ENCODE peak calls at places on chromosomes 16 and 17, in five cellular contexts. One of them, this sample, is unnamed. For H3K9me3 and H3K4me1, the result is how much of the 10 kb centered on the place peaks cover.

GRCh38 chr17:65190467-65191095 is 53.4 kb downstream of the RGS9 start:
- DNase-seq in CD8-positive, alpha-beta memory T cell: no peak
- DNase-seq in tibial nerve: no peak
- DNase-seq in CD4-positive, alpha-beta memory T cell: no peak
- DNase-seq in tibial artery: no peak
- DNase-seq in this sample: no peak

GRCh38 chr16:19542138-19542821 is 13.2 kb upstream of the VPS35L start:
- DNase-seq in CD8-positive, alpha-beta memory T cell: no peak
- DNase-seq in tibial nerve: no peak
- DNase-seq in CD4-positive, alpha-beta memory T cell: no peak
- DNase-seq in tibial artery: no peak
- DNase-seq in this sample: no peak

GRCh38 chr16:85202631-85203461 is 90.6 kb upstream of the CIBAR2 start:
- DNase-seq in CD8-positive, alpha-beta memory T cell: no peak
- DNase-seq in tibial nerve: peak
- DNase-seq in CD4-positive, alpha-beta memory T cell: no peak
- DNase-seq in tibial artery: peak
- DNase-seq in this sample: no peak

GRCh38 chr17:32361270-32361669 is 11.3 kb downstream of the ZNF207 start:
- DNase-seq in CD8-positive, alpha-beta memory T cell: no peak
- DNase-seq in tibial nerve: no peak
- DNase-seq in CD4-positive, alpha-beta memory T cell: no peak
- DNase-seq in tibial artery: no peak
- DNase-seq in this sample: no peak

GRCh38 chr17:38751144-38751802 is 1.3 kb upstream of the PSMB3 start:
- DNase-seq in CD8-positive, alpha-beta memory T cell: no peak
- DNase-seq in tibial nerve: no peak
- DNase-seq in CD4-positive, alpha-beta memory T cell: no peak
- DNase-seq in tibial artery: no peak
- DNase-seq in this sample: no peak

GRCh38 chr16:396605-397004 is 394 bp upstream of the NME4 start:
- DNase-seq in CD8-positive, alpha-beta memory T cell: no peak
- DNase-seq in tibial nerve: no peak
- DNase-seq in CD4-positive, alpha-beta memory T cell: no peak
- DNase-seq in tibial artery: peak
- DNase-seq in this sample: peak

GRCh38 chr17:13419676-13420075 is 182.1 kb downstream of the HS3ST3A1 start:
- DNase-seq in CD8-positive, alpha-beta memory T cell: no peak
- DNase-seq in tibial nerve: no peak
- DNase-seq in CD4-positive, alpha-beta memory T cell: no peak
- DNase-seq in tibial artery: no peak
- DNase-seq in this sample: no peak

GRCh38 chr17:17041018-17041521 is 1.2 kb upstream of the MPRIP start:
- DNase-seq in CD8-positive, alpha-beta memory T cell: no peak
- DNase-seq in tibial nerve: no peak
- DNase-seq in CD4-positive, alpha-beta memory T cell: no peak
- DNase-seq in tibial artery: peak
- DNase-seq in this sample: no peak

GRCh38 chr17:48246623-48247022 is 139.1 kb downstream of the SNX11 start:
- DNase-seq in CD8-positive, alpha-beta memory T cell: no peak
- DNase-seq in tibial nerve: no peak
- DNase-seq in CD4-positive, alpha-beta memory T cell: no peak
- DNase-seq in tibial artery: no peak
- DNase-seq in this sample: no peak

GRCh38 chr16:4200781-4201137 is 41.1 kb downstream of the SRL start:
- DNase-seq in CD8-positive, alpha-beta memory T cell: no peak
- DNase-seq in tibial nerve: no peak
- DNase-seq in CD4-positive, alpha-beta memory T cell: no peak
- DNase-seq in tibial artery: no peak
- DNase-seq in this sample: no peak

GRCh38 chr16:59046335-59046734 is 312.2 kb upstream of the GOT2 start:
- DNase-seq in CD8-positive, alpha-beta memory T cell: no peak
- DNase-seq in tibial nerve: no peak
- DNase-seq in CD4-positive, alpha-beta memory T cell: no peak
- DNase-seq in tibial artery: no peak
- DNase-seq in this sample: no peak

GRCh38 chr17:33291248-33292183 is 1.6 kb downstream of the ASIC2 start:
- DNase-seq in CD8-positive, alpha-beta memory T cell: no peak
- DNase-seq in tibial nerve: no peak
- DNase-seq in CD4-positive, alpha-beta memory T cell: no peak
- DNase-seq in tibial artery: no peak
- DNase-seq in this sample: no peak

GRCh38 chr17:67891481-67892119 is 66.3 kb downstream of the BPTF start:
- DNase-seq in CD8-positive, alpha-beta memory T cell: no peak
- DNase-seq in tibial nerve: no peak
- DNase-seq in CD4-positive, alpha-beta memory T cell: no peak
- DNase-seq in tibial artery: no peak
- DNase-seq in this sample: no peak

GRCh38 chr17:32673964-32674363 is 187.2 kb downstream of the CDK5R1 start:
- DNase-seq in CD8-positive, alpha-beta memory T cell: no peak
- DNase-seq in tibial nerve: no peak
- DNase-seq in CD4-positive, alpha-beta memory T cell: no peak
- DNase-seq in tibial artery: no peak
- DNase-seq in this sample: no peak

GRCh38 chr16:11251525-11252481 is 4.2 kb downstream of the SOCS1 start:
- DNase-seq in CD8-positive, alpha-beta memory T cell: peak
- DNase-seq in tibial nerve: no peak
- DNase-seq in CD4-positive, alpha-beta memory T cell: peak
- DNase-seq in tibial artery: no peak
- DNase-seq in this sample: peak

GRCh38 chr17:8532021-8532420 is 96.3 kb downstream of the NDEL1 start:
- DNase-seq in CD8-positive, alpha-beta memory T cell: no peak
- DNase-seq in tibial nerve: no peak
- DNase-seq in CD4-positive, alpha-beta memory T cell: no peak
- DNase-seq in tibial artery: no peak
- DNase-seq in this sample: no peak

GRCh38 chr17:42045719-42046118 is 4.7 kb downstream of the C17orf113 start:
- DNase-seq in CD8-positive, alpha-beta memory T cell: no peak
- DNase-seq in tibial nerve: no peak
- DNase-seq in CD4-positive, alpha-beta memory T cell: no peak
- DNase-seq in tibial artery: no peak
- DNase-seq in this sample: no peak

GRCh38 chr17:48259710-48260291 is 152.2 kb downstream of the SNX11 start:
- DNase-seq in CD8-positive, alpha-beta memory T cell: no peak
- DNase-seq in tibial nerve: no peak
- DNase-seq in CD4-positive, alpha-beta memory T cell: no peak
- DNase-seq in tibial artery: no peak
- DNase-seq in this sample: no peak

GRCh38 chr17:79500738-79501533 is 109.9 kb downstream of the RBFOX3 start:
- DNase-seq in CD8-positive, alpha-beta memory T cell: no peak
- DNase-seq in tibial nerve: no peak
- DNase-seq in CD4-positive, alpha-beta memory T cell: no peak
- DNase-seq in tibial artery: no peak
- DNase-seq in this sample: no peak

GRCh38 chr16:84498859-84499620 is 5.4 kb downstream of the MEAK7 start:
- DNase-seq in CD8-positive, alpha-beta memory T cell: no peak
- DNase-seq in tibial nerve: no peak
- DNase-seq in CD4-positive, alpha-beta memory T cell: no peak
- DNase-seq in tibial artery: peak
- DNase-seq in this sample: no peak

GRCh38 chr16:11407047-11407982 is 62.1 kb downstream of the RMI2 start:
- DNase-seq in CD8-positive, alpha-beta memory T cell: peak
- DNase-seq in tibial nerve: peak
- DNase-seq in CD4-positive, alpha-beta memory T cell: peak
- DNase-seq in tibial artery: peak
- DNase-seq in this sample: peak

GRCh38 chr16:10827691-10828341 is 9.2 kb upstream of the TVP23A start:
- DNase-seq in CD8-positive, alpha-beta memory T cell: no peak
- DNase-seq in tibial nerve: peak
- DNase-seq in CD4-positive, alpha-beta memory T cell: no peak
- DNase-seq in tibial artery: peak
- DNase-seq in this sample: no peak

GRCh38 chr17:1783834-1784611 is 22.2 kb downstream of the SERPINF1 start:
- DNase-seq in CD8-positive, alpha-beta memory T cell: no peak
- DNase-seq in tibial nerve: peak
- DNase-seq in CD4-positive, alpha-beta memory T cell: peak
- DNase-seq in tibial artery: peak
- DNase-seq in this sample: peak

GRCh38 chr16:3454631-3455147 is 11.2 kb downstream of the NAA60 start:
- DNase-seq in CD8-positive, alpha-beta memory T cell: no peak
- DNase-seq in tibial nerve: no peak
- DNase-seq in CD4-positive, alpha-beta memory T cell: no peak
- DNase-seq in tibial artery: no peak
- DNase-seq in this sample: no peak

GRCh38 chr16:86051376-86052114 is 152.6 kb downstream of the IRF8 start:
- DNase-seq in CD8-positive, alpha-beta memory T cell: no peak
- DNase-seq in tibial nerve: no peak
- DNase-seq in CD4-positive, alpha-beta memory T cell: no peak
- DNase-seq in tibial artery: no peak
- DNase-seq in this sample: no peak

GRCh38 chr16:28063611-28064061 is at the start of gene GSG1L:
- DNase-seq in CD8-positive, alpha-beta memory T cell: no peak
- DNase-seq in tibial nerve: no peak
- DNase-seq in CD4-positive, alpha-beta memory T cell: no peak
- DNase-seq in tibial artery: no peak
- DNase-seq in this sample: no peak

GRCh38 chr16:73396556-73396955 is 348.6 kb upstream of the ZFHX3 start:
- DNase-seq in CD8-positive, alpha-beta memory T cell: no peak
- DNase-seq in tibial nerve: no peak
- DNase-seq in CD4-positive, alpha-beta memory T cell: no peak
- DNase-seq in tibial artery: no peak
- DNase-seq in this sample: no peak

GRCh38 chr17:82215095-82215971 is 2.7 kb upstream of the CCDC57 start:
- DNase-seq in CD8-positive, alpha-beta memory T cell: no peak
- DNase-seq in tibial nerve: no peak
- DNase-seq in CD4-positive, alpha-beta memory T cell: no peak
- DNase-seq in tibial artery: no peak
- DNase-seq in this sample: no peak

GRCh38 chr16:17773698-17774101 is 302.9 kb upstream of the XYLT1 start:
- DNase-seq in CD8-positive, alpha-beta memory T cell: no peak
- DNase-seq in tibial nerve: peak
- DNase-seq in CD4-positive, alpha-beta memory T cell: no peak
- DNase-seq in tibial artery: no peak
- DNase-seq in this sample: no peak

GRCh38 chr16:12423151-12423550 is 380.5 kb downstream of the CPPED1 start:
- DNase-seq in CD8-positive, alpha-beta memory T cell: no peak
- DNase-seq in tibial nerve: no peak
- DNase-seq in CD4-positive, alpha-beta memory T cell: no peak
- DNase-seq in tibial artery: no peak
- DNase-seq in this sample: no peak

GRCh38 chr16:72847187-72848044 is 200.5 kb downstream of the ZFHX3 start:
- DNase-seq in CD8-positive, alpha-beta memory T cell: no peak
- DNase-seq in tibial nerve: no peak
- DNase-seq in CD4-positive, alpha-beta memory T cell: no peak
- DNase-seq in tibial artery: no peak
- DNase-seq in this sample: peak

GRCh38 chr17:65674246-65675045 is 113.0 kb upstream of the AXIN2 start:
- DNase-seq in CD8-positive, alpha-beta memory T cell: no peak
- DNase-seq in tibial nerve: no peak
- DNase-seq in CD4-positive, alpha-beta memory T cell: no peak
- DNase-seq in tibial artery: no peak
- DNase-seq in this sample: no peak

GRCh38 chr17:72134560-72135399 is 14.0 kb downstream of the SOX9 start:
- DNase-seq in CD8-positive, alpha-beta memory T cell: no peak
- DNase-seq in tibial nerve: no peak
- DNase-seq in CD4-positive, alpha-beta memory T cell: no peak
- DNase-seq in tibial artery: no peak
- DNase-seq in this sample: no peak

GRCh38 chr16:35221482-35222185 is 1762.2 kb downstream of the TP53TG3F start:
- DNase-seq in CD8-positive, alpha-beta memory T cell: no peak
- DNase-seq in tibial nerve: no peak
- DNase-seq in CD4-positive, alpha-beta memory T cell: no peak
- DNase-seq in tibial artery: no peak
- DNase-seq in this sample: no peak
- H3K9me3 ChIP-seq in CD8-positive, alpha-beta memory T cell: under half
- H3K9me3 ChIP-seq in tibial nerve: under half
- H3K9me3 ChIP-seq in CD4-positive, alpha-beta memory T cell: under half
- H3K9me3 ChIP-seq in tibial artery: under half
- H3K9me3 ChIP-seq in this sample: under half

DNA sequence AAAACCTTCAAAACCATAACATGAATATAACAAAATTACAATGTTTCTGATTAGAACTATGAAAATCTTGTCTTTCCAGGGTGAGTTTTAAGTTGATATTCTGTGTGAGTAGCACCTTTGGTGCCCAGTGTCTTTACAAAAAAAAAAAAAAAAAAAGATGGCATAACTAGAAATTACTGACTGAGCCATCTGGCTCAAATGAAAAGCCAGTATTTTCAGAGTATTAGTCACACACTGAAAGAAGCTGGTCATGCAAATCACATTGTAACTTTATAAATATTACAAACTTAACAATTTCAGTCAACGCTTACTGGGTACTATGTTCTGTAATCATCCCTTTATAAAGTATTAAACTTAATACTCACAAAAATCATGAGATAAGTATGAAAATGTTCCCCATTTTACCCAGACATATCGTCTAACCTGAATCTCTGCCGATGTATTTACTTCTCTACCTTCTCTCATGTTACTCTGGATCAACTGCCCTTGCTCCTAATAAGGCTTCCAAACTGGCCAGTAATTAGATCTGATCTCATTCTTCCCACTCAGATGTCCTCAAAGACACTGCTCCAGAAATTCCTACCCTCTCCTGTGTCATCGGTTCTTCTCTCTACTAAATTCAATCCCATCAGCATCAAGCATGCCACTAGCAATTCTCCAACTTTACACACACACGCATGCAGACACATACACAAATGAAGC is 25.4 kb downstream of the UBE2G1 start:
- DNase-seq in CD8-positive, alpha-beta memory T cell: no peak
- DNase-seq in tibial nerve: no peak
- DNase-seq in CD4-positive, alpha-beta memory T cell: no peak
- DNase-seq in tibial artery: no peak
- DNase-seq in this sample: no peak
- H3K27ac ChIP-seq in CD8-positive, alpha-beta memory T cell: no peak
- H3K27ac ChIP-seq in tibial nerve: no peak
- H3K27ac ChIP-seq in CD4-positive, alpha-beta memory T cell: no peak
- H3K27ac ChIP-seq in tibial artery: no peak
- H3K27ac ChIP-seq in this sample: peak

DNA sequence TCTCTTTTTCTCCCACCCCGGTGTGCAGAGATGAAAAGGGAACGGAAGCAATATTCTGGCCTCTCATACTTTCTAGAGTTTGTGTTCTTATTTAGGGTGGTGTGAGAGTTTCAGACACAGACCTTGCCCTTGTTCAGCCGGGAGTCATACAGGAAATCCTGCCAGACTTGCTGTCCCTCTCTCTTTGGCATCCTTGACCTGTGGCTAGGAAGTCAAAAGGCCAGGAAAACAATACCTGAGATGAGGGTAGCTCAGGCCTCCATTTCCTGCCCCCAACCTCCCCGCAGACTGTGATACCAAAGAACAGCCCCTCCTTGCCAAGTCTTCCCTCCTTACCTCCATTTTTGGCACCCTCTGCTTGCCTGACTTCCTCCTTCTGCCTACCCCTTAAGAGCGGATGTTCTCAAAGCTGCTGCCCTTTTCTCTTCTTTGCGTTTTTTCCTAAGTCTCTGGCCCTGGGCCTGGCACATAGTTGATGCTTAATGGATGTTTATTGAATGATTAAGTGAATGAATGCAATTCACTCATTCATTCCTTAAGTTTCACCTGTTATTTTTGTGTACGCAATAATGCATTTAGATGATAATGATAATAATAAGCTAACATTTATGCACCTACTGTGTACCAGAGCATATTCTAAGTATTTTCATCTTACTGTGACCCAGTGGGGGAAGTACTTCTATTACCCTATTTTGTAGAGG is 4.6 kb downstream of the CCL5 start:
- DNase-seq in CD8-positive, alpha-beta memory T cell: no peak
- DNase-seq in tibial nerve: no peak
- DNase-seq in CD4-positive, alpha-beta memory T cell: no peak
- DNase-seq in tibial artery: no peak
- DNase-seq in this sample: no peak
- H3K4me1 ChIP-seq in CD8-positive, alpha-beta memory T cell: under half
- H3K4me1 ChIP-seq in tibial nerve: under half
- H3K4me1 ChIP-seq in CD4-positive, alpha-beta memory T cell: under half
- H3K4me1 ChIP-seq in tibial artery: under half
- H3K4me1 ChIP-seq in this sample: under half

GRCh38 chr16:88289001-88289400 is 93.8 kb upstream of the ZNF469 start:
- DNase-seq in CD8-positive, alpha-beta memory T cell: no peak
- DNase-seq in tibial nerve: no peak
- DNase-seq in CD4-positive, alpha-beta memory T cell: no peak
- DNase-seq in tibial artery: no peak
- DNase-seq in this sample: no peak
- H3K9me3 ChIP-seq in CD8-positive, alpha-beta memory T cell: under half
- H3K9me3 ChIP-seq in tibial nerve: under half
- H3K9me3 ChIP-seq in CD4-positive, alpha-beta memory T cell: under half
- H3K9me3 ChIP-seq in tibial artery: under half
- H3K9me3 ChIP-seq in this sample: under half